ENCODE peak calls at places on chromosomes 13 and 19, in ten cellular contexts. T, B, E, I, V, H, R, Y, P and J are unnamed samples. For H3K9me3, the result is how much of the 10 kb centered on the place peaks cover.

GRCh38 chr13:62931901-62932883 is 1516.5 kb upstream of the PCDH20 start:
- DNase-seq in T (no peak), B (no peak), E (no peak), I (no peak), V (no peak), H (no peak), R (no peak), Y (no peak), P (no peak), J (no peak)

GRCh38 chr13:36133950-36134349 is 2.8 kb upstream of the DCLK1 start:
- DNase-seq in T (no peak), B (no peak), E (no peak), I (no peak), V (no peak), H (no peak), R (no peak), Y (no peak), P (no peak), J (peak)

GRCh38 chr19:13430790-13431582 is 75.3 kb downstream of the CACNA1A start:
- DNase-seq in T (peak), B (peak), E (peak), I (no peak), V (no peak), H (no peak), R (no peak), Y (peak), P (peak), J (peak)

GRCh38 chr19:2385053-2385721 is 25.1 kb downstream of the TMPRSS9 start:
- DNase-seq in T (peak), B (peak), E (peak), I (no peak), V (peak), H (no peak), R (no peak), Y (peak), P (no peak), J (peak)

GRCh38 chr13:113951246-113951999 is 22.5 kb downstream of the C13orf46 start:
- DNase-seq in T (peak), B (peak), E (peak), I (peak), V (peak), H (peak), R (peak), Y (peak), P (peak), J (peak)

GRCh38 chr13:75222031-75222430 is 259.9 kb downstream of the TBC1D4 start:
- DNase-seq in T (no peak), B (no peak), E (no peak), I (no peak), V (no peak), H (no peak), R (no peak), Y (no peak), P (no peak), J (no peak)

GRCh38 chr19:48363500-48363809 is 285 bp downstream of the TMEM143 start:
- DNase-seq in T (no peak), B (no peak), E (no peak), I (no peak), V (no peak), H (no peak), R (peak), Y (peak), P (no peak), J (no peak)

GRCh38 chr13:41411060-41411459 is 46.3 kb upstream of the RGCC start:
- DNase-seq in T (no peak), B (no peak), E (no peak), I (no peak), V (no peak), H (no peak), R (no peak), Y (no peak), P (no peak), J (no peak)

GRCh38 chr19:51093510-51094345 is 11.0 kb upstream of the KLK14 start:
- DNase-seq in T (no peak), B (no peak), E (no peak), I (no peak), V (no peak), H (no peak), R (no peak), Y (no peak), P (no peak), J (no peak)

GRCh38 chr19:10911579-10912363 is 16.7 kb downstream of the YIPF2 start:
- DNase-seq in T (no peak), B (no peak), E (peak), I (no peak), V (no peak), H (no peak), R (no peak), Y (no peak), P (no peak), J (no peak)

GRCh38 chr19:33227870-33228599 is 2.4 kb upstream of the SLC7A10 start:
- DNase-seq in T (no peak), B (no peak), E (no peak), I (no peak), V (no peak), H (no peak), R (no peak), Y (no peak), P (no peak), J (no peak)

GRCh38 chr19:3065675-3066357 is 3.5 kb upstream of the TLE5 start:
- DNase-seq in T (no peak), B (no peak), E (no peak), I (no peak), V (no peak), H (no peak), R (no peak), Y (peak), P (no peak), J (no peak)

GRCh38 chr19:2049741-2050348 is 1.2 kb downstream of the MKNK2 start:
- DNase-seq in T (peak), B (peak), E (peak), I (peak), V (peak), H (no peak), R (peak), Y (peak), P (peak), J (peak)

GRCh38 chr19:2627319-2627829 is 75.1 kb downstream of the GNG7 start:
- DNase-seq in T (no peak), B (no peak), E (peak), I (peak), V (peak), H (peak), R (peak), Y (peak), P (no peak), J (peak)

GRCh38 chr13:75829874-75830273 is 193.7 kb downstream of the LMO7 start:
- DNase-seq in T (no peak), B (no peak), E (no peak), I (no peak), V (no peak), H (no peak), R (no peak), Y (no peak), P (no peak), J (no peak)

GRCh38 chr13:30456290-30456689 is 9.4 kb downstream of the HMGB1 start:
- DNase-seq in T (no peak), B (no peak), E (no peak), I (no peak), V (no peak), H (no peak), R (no peak), Y (no peak), P (no peak), J (no peak)

GRCh38 chr13:77919351-77920294 is 992 bp upstream of the EDNRB start:
- DNase-seq in T (peak), B (peak), E (peak), I (no peak), V (peak), H (no peak), R (peak), Y (no peak), P (no peak), J (peak)

GRCh38 chr13:80151016-80151415 is 189.9 kb downstream of the SPRY2 start:
- DNase-seq in T (no peak), B (no peak), E (no peak), I (no peak), V (no peak), H (no peak), R (no peak), Y (no peak), P (no peak), J (no peak)

GRCh38 chr13:21243045-21243842 is 66.8 kb downstream of the MRPL57 start:
- DNase-seq in T (no peak), B (no peak), E (no peak), I (no peak), V (no peak), H (no peak), R (no peak), Y (no peak), P (no peak), J (no peak)

GRCh38 chr19:3950871-3951861 is 18.3 kb downstream of the NMRK2 start:
- DNase-seq in T (no peak), B (no peak), E (no peak), I (peak), V (no peak), H (no peak), R (no peak), Y (no peak), P (no peak), J (no peak)

GRCh38 chr19:18495204-18495911 is 26.5 kb downstream of the ELL start:
- DNase-seq in T (no peak), B (peak), E (no peak), I (no peak), V (no peak), H (no peak), R (no peak), Y (no peak), P (no peak), J (no peak)

GRCh38 chr13:74895042-74895811 is 586.7 kb downstream of the TBC1D4 start:
- DNase-seq in T (no peak), B (no peak), E (no peak), I (no peak), V (no peak), H (no peak), R (no peak), Y (no peak), P (no peak), J (no peak)

GRCh38 chr13:51435002-51435578 is 17.7 kb downstream of the INTS6 start:
- DNase-seq in T (no peak), B (no peak), E (no peak), I (no peak), V (no peak), H (no peak), R (no peak), Y (no peak), P (peak), J (peak)

GRCh38 chr13:113654175-113654560 is 3.8 kb downstream of the ATP4B start:
- DNase-seq in T (peak), B (no peak), E (no peak), I (peak), V (no peak), H (no peak), R (no peak), Y (no peak), P (no peak), J (no peak)

GRCh38 chr13:20489185-20489820 is 36.4 kb downstream of the CRYL1 start:
- DNase-seq in T (no peak), B (no peak), E (peak), I (no peak), V (no peak), H (no peak), R (no peak), Y (no peak), P (no peak), J (peak)

GRCh38 chr19:1172353-1173159 is 1.5 kb downstream of the SBNO2 start:
- DNase-seq in T (no peak), B (peak), E (peak), I (peak), V (peak), H (no peak), R (peak), Y (peak), P (no peak), J (peak)

GRCh38 chr19:47022541-47023447 is 3.2 kb downstream of the NPAS1 start:
- DNase-seq in T (no peak), B (peak), E (no peak), I (no peak), V (no peak), H (no peak), R (no peak), Y (no peak), P (no peak), J (no peak)

GRCh38 chr13:37886879-37887278 is 17.3 kb upstream of the TRPC4 start:
- DNase-seq in T (no peak), B (no peak), E (no peak), I (no peak), V (no peak), H (no peak), R (no peak), Y (no peak), P (no peak), J (no peak)

GRCh38 chr19:24054044-24054935 is 32.7 kb upstream of the ZNF254 start:
- DNase-seq in T (no peak), B (no peak), E (no peak), I (no peak), V (no peak), H (no peak), R (peak), Y (no peak), P (no peak), J (no peak)

GRCh38 chr19:42059196-42059595 is 10.8 kb downstream of the GRIK5 start:
- DNase-seq in T (no peak), B (no peak), E (no peak), I (no peak), V (no peak), H (no peak), R (no peak), Y (no peak), P (no peak), J (no peak)

GRCh38 chr19:1469936-1470863 is 8.8 kb downstream of the C19orf25 start:
- DNase-seq in T (no peak), B (peak), E (no peak), I (no peak), V (no peak), H (no peak), R (no peak), Y (no peak), P (peak), J (peak)

GRCh38 chr13:26538363-26539317 is 18.8 kb upstream of the WASF3 start:
- DNase-seq in T (no peak), B (no peak), E (no peak), I (no peak), V (no peak), H (no peak), R (no peak), Y (no peak), P (no peak), J (peak)

GRCh38 chr13:50713849-50714248 is 129.6 kb downstream of the DLEU7 start:
- DNase-seq in T (no peak), B (no peak), E (peak), I (no peak), V (no peak), H (no peak), R (no peak), Y (no peak), P (peak), J (no peak)

GRCh38 chr19:58563034-58563573 is 4.7 kb upstream of the UBE2M start:
- DNase-seq in T (peak), B (no peak), E (no peak), I (peak), V (peak), H (no peak), R (peak), Y (no peak), P (no peak), J (peak)

GRCh38 chr19:8831373-8831772 is 731 bp downstream of the ZNF558 start:
- DNase-seq in T (no peak), B (peak), E (no peak), I (no peak), V (no peak), H (no peak), R (no peak), Y (no peak), P (no peak), J (no peak)
- H3K9me3 ChIP-seq in T (under half), B (under half), E (under half), I (under half), V (under half), H (under half), R (under half), Y (under half), P (under half), J (under half)

DNA sequence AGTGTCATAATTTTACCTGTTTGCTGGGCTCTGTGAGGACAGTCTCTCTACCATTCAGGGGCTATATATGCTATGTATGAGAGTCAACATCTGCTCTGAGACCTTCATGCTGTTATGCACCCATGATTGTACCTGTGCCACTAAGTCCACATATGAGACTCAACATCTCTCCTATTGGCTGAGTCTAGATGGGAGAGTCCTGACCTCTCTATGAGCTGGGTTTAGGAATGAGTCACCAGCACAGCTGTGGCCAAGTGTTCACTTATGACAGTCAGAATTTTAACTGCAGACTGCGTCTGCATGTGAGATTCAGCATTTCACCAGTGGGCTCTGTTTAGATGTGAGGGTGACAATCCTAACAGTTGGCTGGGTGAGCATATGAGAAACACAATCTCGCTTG is 49.5 kb downstream of the ZNF729 start:
- DNase-seq in T (no peak), B (no peak), E (no peak), I (no peak), V (no peak), H (no peak), R (no peak), Y (no peak), P (no peak), J (no peak)
- H3K9me3 ChIP-seq in T (under half), B (under half), E (under half), I (under half), V (under half), H (under half), R (under half), Y (under half), P (under half), J (under half)

GRCh38 chr19:22446605-22447004 is 24.5 kb upstream of the ZNF98 start:
- DNase-seq in T (no peak), B (no peak), E (no peak), I (no peak), V (no peak), H (no peak), R (no peak), Y (no peak), P (no peak), J (no peak)
- H3K9me3 ChIP-seq in T (under half), B (under half), E (under half), I (half or more), V (under half), H (half or more), R (under half), Y (under half), P (under half), J (under half)

GRCh38 chr19:38430931-38431330 is 2.6 kb upstream of the RYR1 start:
- DNase-seq in T (no peak), B (no peak), E (no peak), I (no peak), V (no peak), H (no peak), R (no peak), Y (no peak), P (no peak), J (no peak)

GRCh38 chr19:38425222-38425809 is 703 bp downstream of the RASGRP4 start:
- DNase-seq in T (no peak), B (no peak), E (no peak), I (no peak), V (no peak), H (no peak), R (no peak), Y (no peak), P (no peak), J (no peak)

GRCh38 chr19:38429811-38430156 is 3.7 kb upstream of the RYR1 start:
- DNase-seq in T (no peak), B (no peak), E (no peak), I (no peak), V (no peak), H (no peak), R (no peak), Y (no peak), P (no peak), J (no peak)

GRCh38 chr19:38425810-38426466 is at the start of gene RASGRP4:
- DNase-seq in T (no peak), B (no peak), E (no peak), I (no peak), V (no peak), H (no peak), R (no peak), Y (no peak), P (no peak), J (no peak)

DNA sequence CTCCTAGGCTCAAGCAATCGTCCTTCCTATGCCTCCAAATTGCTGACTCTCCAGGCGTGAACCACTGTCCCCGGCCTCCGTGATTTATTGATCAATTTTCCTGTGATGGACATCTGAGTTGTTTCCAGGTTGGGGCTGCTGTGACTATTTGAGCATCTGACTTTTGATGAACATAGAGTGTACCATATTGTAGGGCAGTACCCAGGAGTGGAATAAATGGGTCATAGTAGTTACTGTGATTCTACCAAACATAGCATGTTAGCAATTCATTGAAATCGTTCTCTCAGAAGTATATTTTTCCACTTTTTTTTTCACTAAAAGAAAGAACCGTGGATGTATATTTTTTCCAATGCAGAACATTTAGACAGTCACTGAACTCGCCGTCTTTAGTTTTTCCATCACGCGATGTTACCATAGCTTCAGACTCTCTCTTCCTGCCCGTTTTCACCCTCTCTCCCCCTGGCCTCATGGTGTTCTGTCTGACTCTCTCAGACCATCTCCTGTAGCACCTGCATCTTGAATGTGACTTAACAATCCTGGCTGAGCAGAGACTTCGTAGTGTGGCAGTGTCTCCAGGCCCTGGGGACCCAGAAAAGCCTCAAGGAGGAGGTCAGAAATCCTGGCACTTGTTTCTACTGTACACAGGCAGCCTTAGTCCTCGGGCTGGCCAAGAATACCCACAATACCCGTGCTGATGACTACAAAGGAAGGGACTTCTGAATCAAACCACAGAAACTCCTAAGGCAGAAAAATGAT is 3.2 kb upstream of the RASGRP4 start:
- DNase-seq in T (no peak), B (no peak), E (no peak), I (no peak), V (no peak), H (no peak), R (no peak), Y (no peak), P (no peak), J (no peak)
- H3K9me3 ChIP-seq in T (under half), B (under half), E (under half), I (under half), V (under half), H (under half), R (under half), Y (under half), P (under half), J (under half)

DNA sequence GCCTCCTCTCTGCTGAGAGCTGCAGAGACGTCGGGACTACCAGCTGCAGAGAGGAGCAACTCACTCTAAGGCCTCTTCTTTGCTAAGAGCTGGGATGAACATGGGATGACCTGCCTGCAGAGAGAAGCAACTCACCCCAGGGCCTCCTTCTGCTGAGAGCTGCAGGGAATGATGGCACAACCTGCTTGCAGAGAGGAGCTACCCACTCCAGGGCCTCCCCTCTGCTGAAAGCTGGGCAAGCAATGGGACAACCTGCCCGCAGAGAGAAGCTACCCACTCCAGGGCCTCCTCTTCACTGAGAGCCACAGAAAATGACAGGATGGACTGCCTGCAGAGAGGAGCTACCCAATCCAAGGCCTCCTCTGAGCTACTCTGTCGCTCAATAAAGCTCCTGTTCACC is 6.9 kb upstream of the MLLT1 start:
- DNase-seq in T (no peak), B (no peak), E (no peak), I (no peak), V (no peak), H (no peak), R (no peak), Y (no peak), P (no peak), J (no peak)
- H3K9me3 ChIP-seq in T (under half), B (under half), E (under half), I (under half), V (under half), H (under half), R (under half), Y (under half), P (under half), J (under half)